ENCODE peak calls at places on chromosomes 13 and 19, in nine cellular contexts. S is AG04449; G is activated CD4-positive, alpha-beta memory T cell treated with anti-CD3 and anti-CD28 coated beads, Interleukin-2, amount 10 ng/mL, durations not matched to agents 7 days and 5 days; F is Panc1; L is EH; N is AG04450; C is Caki2; I is endothelial cell; J is bronchial epithelial cell. T is an unnamed sample.

GRCh38 chr19:16330368-16330801 is 5.8 kb downstream of the KLF2 start:
- DNase-seq in S (no peak), G (peak), F (peak), L (peak), N (no peak), C (peak), I (no peak), J (peak), T (peak)

GRCh38 chr13:51769455-51770127 is 34.4 kb downstream of the DHRS12 start:
- DNase-seq in S (no peak), G (no peak), F (no peak), L (no peak), N (no peak), C (no peak), I (no peak), J (no peak), T (no peak)

GRCh38 chr19:52336976-52337375 is 933 bp downstream of the ZNF610 start:
- DNase-seq in S (no peak), G (no peak), F (no peak), L (no peak), N (no peak), C (no peak), I (peak), J (no peak), T (peak)

GRCh38 chr13:42696191-42696590 is 85.2 kb upstream of the FAM216B start:
- DNase-seq in S (no peak), G (no peak), F (no peak), L (peak), N (peak), C (peak), I (no peak), J (peak), T (peak)

GRCh38 chr19:4197625-4198466 is 15.4 kb downstream of the ANKRD24 start:
- DNase-seq in S (no peak), G (no peak), F (no peak), L (no peak), N (no peak), C (no peak), I (peak), J (no peak), T (no peak)

GRCh38 chr19:45069056-45069455 is 7.2 kb downstream of the ZNF296 start:
- DNase-seq in S (no peak), G (no peak), F (no peak), L (peak), N (no peak), C (peak), I (no peak), J (peak), T (no peak)

GRCh38 chr13:28449826-28450773 is 44.8 kb downstream of the FLT1 start:
- DNase-seq in S (no peak), G (no peak), F (no peak), L (peak), N (no peak), C (no peak), I (no peak), J (no peak), T (no peak)

GRCh38 chr13:79593611-79594275 is 112.8 kb downstream of the NDFIP2 start:
- DNase-seq in S (peak), G (no peak), F (no peak), L (peak), N (no peak), C (no peak), I (no peak), J (peak), T (peak)

GRCh38 chr19:38024991-38025716 is 118.1 kb downstream of the SIPA1L3 start:
- DNase-seq in S (no peak), G (no peak), F (no peak), L (no peak), N (no peak), C (no peak), I (no peak), J (no peak), T (no peak)

GRCh38 chr13:102877285-102877684 is 31.5 kb downstream of the ERCC5 start:
- DNase-seq in S (no peak), G (no peak), F (no peak), L (peak), N (no peak), C (no peak), I (no peak), J (peak), T (peak)

GRCh38 chr13:98265669-98266551 is 88.8 kb upstream of the RNF113B start:
- DNase-seq in S (no peak), G (no peak), F (no peak), L (no peak), N (no peak), C (peak), I (no peak), J (no peak), T (peak)

GRCh38 chr19:32599736-32600157 is 18.8 kb downstream of the PDCD5 start:
- DNase-seq in S (peak), G (peak), F (peak), L (peak), N (peak), C (peak), I (peak), J (peak), T (peak)

GRCh38 chr19:50861496-50862286 is 7.0 kb downstream of the KLK3 start:
- DNase-seq in S (no peak), G (no peak), F (no peak), L (no peak), N (no peak), C (no peak), I (no peak), J (no peak), T (no peak)

GRCh38 chr13:43985437-43986051 is 105.8 kb downstream of the LACC1 start:
- DNase-seq in S (no peak), G (no peak), F (no peak), L (no peak), N (no peak), C (no peak), I (no peak), J (no peak), T (no peak)

GRCh38 chr13:32940601-32941000 is 75.6 kb upstream of the KL start:
- DNase-seq in S (no peak), G (no peak), F (no peak), L (peak), N (peak), C (no peak), I (no peak), J (no peak), T (peak)

GRCh38 chr19:15466851-15467733 is 2.7 kb upstream of the RASAL3 start:
- DNase-seq in S (no peak), G (peak), F (no peak), L (peak), N (peak), C (peak), I (no peak), J (peak), T (peak)

GRCh38 chr19:56566904-56567273 is 379 bp upstream of the ZNF470 start:
- DNase-seq in S (no peak), G (peak), F (no peak), L (peak), N (no peak), C (no peak), I (peak), J (peak), T (no peak)

GRCh38 chr13:114152831-114153371 is 20.5 kb upstream of the RASA3 start:
- DNase-seq in S (no peak), G (no peak), F (no peak), L (peak), N (no peak), C (no peak), I (no peak), J (no peak), T (no peak)

GRCh38 chr19:11191934-11192333 is 5.4 kb downstream of the KANK2 start:
- DNase-seq in S (no peak), G (no peak), F (no peak), L (no peak), N (no peak), C (peak), I (no peak), J (no peak), T (no peak)